ENCODE peak calls at places on chromosomes 16 and 17, in ten cellular contexts. One of them, this sample, is unnamed.

GRCh38 chr16:82990155-82990554 is 363.4 kb downstream of the CDH13 start:
- DNase-seq in HCT116: no peak
- DNase-seq in left lung: no peak
- DNase-seq in heart right ventricle: no peak
- DNase-seq in thoracic aorta: no peak
- DNase-seq in DND-41: no peak
- DNase-seq in testis: no peak
- DNase-seq in colonic mucosa: no peak
- DNase-seq in caudate nucleus: no peak
- DNase-seq in GM23248: peak
- DNase-seq in this sample: no peak

GRCh38 chr17:57995076-57995956 is 7.3 kb upstream of the VEZF1 start:
- DNase-seq in HCT116: peak
- DNase-seq in left lung: peak
- DNase-seq in heart right ventricle: peak
- DNase-seq in thoracic aorta: peak
- DNase-seq in DND-41: peak
- DNase-seq in testis: peak
- DNase-seq in colonic mucosa: peak
- DNase-seq in caudate nucleus: no peak
- DNase-seq in GM23248: peak
- DNase-seq in this sample: peak

GRCh38 chr17:67842648-67843047 is 17.3 kb downstream of the BPTF start:
- DNase-seq in HCT116: no peak
- DNase-seq in left lung: no peak
- DNase-seq in heart right ventricle: no peak
- DNase-seq in thoracic aorta: no peak
- DNase-seq in DND-41: no peak
- DNase-seq in testis: no peak
- DNase-seq in colonic mucosa: no peak
- DNase-seq in caudate nucleus: no peak
- DNase-seq in GM23248: no peak
- DNase-seq in this sample: no peak

GRCh38 chr16:30335598-30336474 is 19.3 kb downstream of the CD2BP2 start:
- DNase-seq in HCT116: no peak
- DNase-seq in left lung: peak
- DNase-seq in heart right ventricle: no peak
- DNase-seq in thoracic aorta: no peak
- DNase-seq in DND-41: peak
- DNase-seq in testis: peak
- DNase-seq in colonic mucosa: peak
- DNase-seq in caudate nucleus: no peak
- DNase-seq in GM23248: peak
- DNase-seq in this sample: no peak

GRCh38 chr16:22198547-22199293 is 7.4 kb upstream of the EEF2K start:
- DNase-seq in HCT116: no peak
- DNase-seq in left lung: no peak
- DNase-seq in heart right ventricle: no peak
- DNase-seq in thoracic aorta: no peak
- DNase-seq in DND-41: no peak
- DNase-seq in testis: no peak
- DNase-seq in colonic mucosa: no peak
- DNase-seq in caudate nucleus: no peak
- DNase-seq in GM23248: peak
- DNase-seq in this sample: no peak

GRCh38 chr17:31508310-31509094 is 117.0 kb downstream of the RAB11FIP4 start:
- DNase-seq in HCT116: no peak
- DNase-seq in left lung: no peak
- DNase-seq in heart right ventricle: no peak
- DNase-seq in thoracic aorta: no peak
- DNase-seq in DND-41: no peak
- DNase-seq in testis: no peak
- DNase-seq in colonic mucosa: peak
- DNase-seq in caudate nucleus: no peak
- DNase-seq in GM23248: peak
- DNase-seq in this sample: no peak

GRCh38 chr17:61253937-61254677 is 145.5 kb upstream of the TBX2 start:
- DNase-seq in HCT116: no peak
- DNase-seq in left lung: no peak
- DNase-seq in heart right ventricle: no peak
- DNase-seq in thoracic aorta: no peak
- DNase-seq in DND-41: no peak
- DNase-seq in testis: no peak
- DNase-seq in colonic mucosa: peak
- DNase-seq in caudate nucleus: no peak
- DNase-seq in GM23248: no peak
- DNase-seq in this sample: no peak

GRCh38 chr16:733382-734207 is 6.7 kb downstream of the HAGHL start:
- DNase-seq in HCT116: no peak
- DNase-seq in left lung: no peak
- DNase-seq in heart right ventricle: no peak
- DNase-seq in thoracic aorta: no peak
- DNase-seq in DND-41: no peak
- DNase-seq in testis: no peak
- DNase-seq in colonic mucosa: no peak
- DNase-seq in caudate nucleus: no peak
- DNase-seq in GM23248: no peak
- DNase-seq in this sample: no peak

GRCh38 chr16:67169011-67169451 is 1.3 kb upstream of the NOL3 start:
- DNase-seq in HCT116: no peak
- DNase-seq in left lung: no peak
- DNase-seq in heart right ventricle: no peak
- DNase-seq in thoracic aorta: no peak
- DNase-seq in DND-41: no peak
- DNase-seq in testis: no peak
- DNase-seq in colonic mucosa: peak
- DNase-seq in caudate nucleus: no peak
- DNase-seq in GM23248: no peak
- DNase-seq in this sample: no peak

GRCh38 chr16:67167588-67167987 is 2.8 kb upstream of the NOL3 start:
- DNase-seq in HCT116: no peak
- DNase-seq in left lung: no peak
- DNase-seq in heart right ventricle: no peak
- DNase-seq in thoracic aorta: no peak
- DNase-seq in DND-41: no peak
- DNase-seq in testis: no peak
- DNase-seq in colonic mucosa: no peak
- DNase-seq in caudate nucleus: no peak
- DNase-seq in GM23248: no peak
- DNase-seq in this sample: no peak

GRCh38 chr16:67170168-67170947 is at the start of gene NOL3:
- DNase-seq in HCT116: no peak
- DNase-seq in left lung: peak
- DNase-seq in heart right ventricle: peak
- DNase-seq in thoracic aorta: peak
- DNase-seq in DND-41: peak
- DNase-seq in testis: peak
- DNase-seq in colonic mucosa: peak
- DNase-seq in caudate nucleus: no peak
- DNase-seq in GM23248: peak
- DNase-seq in this sample: no peak

GRCh38 chr16:67170948-67171649 is 761 bp downstream of the NOL3 start:
- DNase-seq in HCT116: no peak
- DNase-seq in left lung: no peak
- DNase-seq in heart right ventricle: no peak
- DNase-seq in thoracic aorta: no peak
- DNase-seq in DND-41: no peak
- DNase-seq in testis: no peak
- DNase-seq in colonic mucosa: peak
- DNase-seq in caudate nucleus: no peak
- DNase-seq in GM23248: peak
- DNase-seq in this sample: no peak

GRCh38 chr16:67169642-67170167 is 633 bp upstream of the NOL3 start:
- DNase-seq in HCT116: no peak
- DNase-seq in left lung: no peak
- DNase-seq in heart right ventricle: no peak
- DNase-seq in thoracic aorta: no peak
- DNase-seq in DND-41: peak
- DNase-seq in testis: peak
- DNase-seq in colonic mucosa: peak
- DNase-seq in caudate nucleus: no peak
- DNase-seq in GM23248: peak
- DNase-seq in this sample: no peak
- H3K27ac ChIP-seq in HCT116: peak
- H3K27ac ChIP-seq in left lung: peak
- H3K27ac ChIP-seq in heart right ventricle: peak
- H3K27ac ChIP-seq in thoracic aorta: peak
- H3K27ac ChIP-seq in DND-41: no peak
- H3K27ac ChIP-seq in testis: peak
- H3K27ac ChIP-seq in colonic mucosa: peak
- H3K27ac ChIP-seq in caudate nucleus: peak
- H3K27ac ChIP-seq in GM23248: peak
- H3K27ac ChIP-seq in this sample: no peak

DNA sequence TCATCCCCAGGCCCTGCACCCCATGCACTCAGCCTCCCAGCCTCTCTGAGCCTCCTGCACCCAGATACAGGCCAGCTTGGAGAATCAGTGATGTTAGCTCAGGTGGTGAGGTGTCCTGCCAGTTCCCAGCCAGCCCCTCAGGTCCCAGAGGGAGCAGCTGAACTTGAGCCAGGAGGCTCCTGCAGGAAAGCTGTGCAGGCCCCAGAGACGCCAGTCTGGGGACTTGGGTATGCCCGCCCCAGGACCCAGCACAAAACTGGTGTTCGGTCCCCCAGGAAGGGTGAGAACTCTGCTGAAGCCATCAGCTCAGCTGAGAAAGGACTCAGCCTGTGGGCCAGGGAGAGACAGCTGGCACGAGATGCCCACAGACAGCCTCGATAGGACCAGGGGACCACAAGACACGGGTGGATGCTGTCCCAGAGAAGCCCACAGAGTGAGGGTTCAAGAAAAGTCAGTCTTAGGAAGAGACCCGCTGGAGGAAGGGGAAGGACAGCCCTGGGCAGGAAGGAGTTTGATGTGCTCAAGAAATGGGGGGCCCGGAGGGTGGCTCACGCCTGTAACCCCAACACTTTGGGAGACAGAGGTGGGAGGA is 11.0 kb downstream of the ENDOV start:
- DNase-seq in HCT116: no peak
- DNase-seq in left lung: no peak
- DNase-seq in heart right ventricle: no peak
- DNase-seq in thoracic aorta: no peak
- DNase-seq in DND-41: no peak
- DNase-seq in testis: no peak
- DNase-seq in colonic mucosa: no peak
- DNase-seq in caudate nucleus: no peak
- DNase-seq in GM23248: no peak
- DNase-seq in this sample: no peak
- H3K27ac ChIP-seq in HCT116: no peak
- H3K27ac ChIP-seq in left lung: no peak
- H3K27ac ChIP-seq in heart right ventricle: no peak
- H3K27ac ChIP-seq in thoracic aorta: no peak
- H3K27ac ChIP-seq in DND-41: no peak
- H3K27ac ChIP-seq in testis: no peak
- H3K27ac ChIP-seq in colonic mucosa: no peak
- H3K27ac ChIP-seq in caudate nucleus: no peak
- H3K27ac ChIP-seq in GM23248: no peak
- H3K27ac ChIP-seq in this sample: no peak

GRCh38 chr16:11203111-11203623 is 52.8 kb downstream of the SOCS1 start:
- DNase-seq in HCT116: no peak
- DNase-seq in left lung: no peak
- DNase-seq in heart right ventricle: no peak
- DNase-seq in thoracic aorta: no peak
- DNase-seq in DND-41: no peak
- DNase-seq in testis: no peak
- DNase-seq in colonic mucosa: no peak
- DNase-seq in caudate nucleus: no peak
- DNase-seq in GM23248: no peak
- DNase-seq in this sample: no peak

GRCh38 chr16:11202260-11203091 is 53.5 kb downstream of the SOCS1 start:
- DNase-seq in HCT116: no peak
- DNase-seq in left lung: no peak
- DNase-seq in heart right ventricle: no peak
- DNase-seq in thoracic aorta: no peak
- DNase-seq in DND-41: no peak
- DNase-seq in testis: no peak
- DNase-seq in colonic mucosa: no peak
- DNase-seq in caudate nucleus: no peak
- DNase-seq in GM23248: peak
- DNase-seq in this sample: no peak

GRCh38 chr16:11198817-11199216 is 57.2 kb downstream of the SOCS1 start:
- DNase-seq in HCT116: peak
- DNase-seq in left lung: no peak
- DNase-seq in heart right ventricle: no peak
- DNase-seq in thoracic aorta: no peak
- DNase-seq in DND-41: no peak
- DNase-seq in testis: no peak
- DNase-seq in colonic mucosa: peak
- DNase-seq in caudate nucleus: no peak
- DNase-seq in GM23248: no peak
- DNase-seq in this sample: no peak

GRCh38 chr16:11200523-11201063 is 55.4 kb downstream of the SOCS1 start:
- DNase-seq in HCT116: no peak
- DNase-seq in left lung: no peak
- DNase-seq in heart right ventricle: no peak
- DNase-seq in thoracic aorta: no peak
- DNase-seq in DND-41: no peak
- DNase-seq in testis: no peak
- DNase-seq in colonic mucosa: no peak
- DNase-seq in caudate nucleus: no peak
- DNase-seq in GM23248: no peak
- DNase-seq in this sample: no peak

DNA sequence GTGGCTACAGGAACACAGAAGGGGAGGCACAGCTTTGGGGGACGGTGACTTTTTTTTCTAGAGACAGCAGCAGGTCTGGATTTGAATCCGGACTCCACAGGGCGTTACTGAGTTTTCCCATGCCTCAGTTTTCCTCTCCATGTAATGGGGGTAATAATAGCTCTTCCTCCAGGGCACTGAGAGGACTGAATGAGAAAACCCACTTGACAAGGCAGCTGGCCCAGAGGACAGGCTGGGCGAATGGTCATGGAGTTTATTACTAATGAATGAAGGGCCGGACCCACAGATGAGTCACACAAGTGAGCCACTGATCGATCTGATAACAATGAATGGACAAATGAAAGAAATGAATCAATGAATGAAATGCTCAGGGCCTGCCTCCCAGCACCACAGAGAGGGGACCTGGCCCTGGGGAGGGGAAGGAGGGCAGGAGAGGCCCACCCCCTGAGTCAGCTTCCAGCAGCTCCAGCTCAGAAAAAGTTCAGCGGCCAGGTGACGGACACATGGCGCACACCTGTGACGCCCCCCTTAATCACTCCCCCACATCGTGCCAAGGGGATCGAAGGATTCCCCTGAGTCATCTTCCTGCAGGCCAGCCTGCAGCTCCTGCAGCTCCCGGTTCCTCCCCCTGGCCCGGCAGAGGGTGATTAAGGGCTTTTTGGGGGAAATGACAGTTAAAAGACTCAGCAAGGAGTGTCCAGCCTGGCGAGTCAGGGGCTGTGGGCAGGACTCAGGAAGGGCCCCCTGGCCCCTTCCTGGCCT is 54.3 kb downstream of the SOCS1 start:
- DNase-seq in HCT116: peak
- DNase-seq in left lung: no peak
- DNase-seq in heart right ventricle: no peak
- DNase-seq in thoracic aorta: no peak
- DNase-seq in DND-41: no peak
- DNase-seq in testis: no peak
- DNase-seq in colonic mucosa: no peak
- DNase-seq in caudate nucleus: no peak
- DNase-seq in GM23248: peak
- DNase-seq in this sample: no peak
- H3K27ac ChIP-seq in HCT116: peak
- H3K27ac ChIP-seq in left lung: no peak
- H3K27ac ChIP-seq in heart right ventricle: no peak
- H3K27ac ChIP-seq in thoracic aorta: no peak
- H3K27ac ChIP-seq in DND-41: no peak
- H3K27ac ChIP-seq in testis: no peak
- H3K27ac ChIP-seq in colonic mucosa: no peak
- H3K27ac ChIP-seq in caudate nucleus: no peak
- H3K27ac ChIP-seq in GM23248: peak
- H3K27ac ChIP-seq in this sample: no peak

GRCh38 chr16:7443108-7443507 is 110.5 kb downstream of the RBFOX1 start:
- DNase-seq in HCT116: no peak
- DNase-seq in left lung: no peak
- DNase-seq in heart right ventricle: no peak
- DNase-seq in thoracic aorta: no peak
- DNase-seq in DND-41: no peak
- DNase-seq in testis: no peak
- DNase-seq in colonic mucosa: no peak
- DNase-seq in caudate nucleus: no peak
- DNase-seq in GM23248: no peak
- DNase-seq in this sample: no peak
- H3K27ac ChIP-seq in HCT116: no peak
- H3K27ac ChIP-seq in left lung: no peak
- H3K27ac ChIP-seq in heart right ventricle: no peak
- H3K27ac ChIP-seq in thoracic aorta: no peak
- H3K27ac ChIP-seq in DND-41: no peak
- H3K27ac ChIP-seq in testis: no peak
- H3K27ac ChIP-seq in colonic mucosa: no peak
- H3K27ac ChIP-seq in caudate nucleus: no peak
- H3K27ac ChIP-seq in GM23248: no peak
- H3K27ac ChIP-seq in this sample: no peak